ENCODE peak calls at places on chromosome 9, in nine cellular contexts. One of them, this sample, is unnamed.

GRCh38 chr9:117496307-117496706 is 81.5 kb upstream of the ASTN2 start:
- DNase-seq in hepatocyte: no peak
- DNase-seq in GM23338: no peak
- DNase-seq in OCI-LY7: no peak
- DNase-seq in SK-N-SH: no peak
- DNase-seq in GM23248: no peak
- DNase-seq in MM.1S: no peak
- DNase-seq in neural progenitor cell: no peak
- DNase-seq in HCT116: no peak
- DNase-seq in this sample: no peak

GRCh38 chr9:93010696-93011095 is 47.8 kb upstream of the SUSD3 start:
- DNase-seq in GM23338: no peak
- DNase-seq in neural progenitor cell: peak
- DNase-seq in HCT116: no peak
- DNase-seq in SK-N-SH: peak
- DNase-seq in hepatocyte: no peak
- DNase-seq in GM23248: no peak
- DNase-seq in MM.1S: no peak
- DNase-seq in OCI-LY7: no peak
- DNase-seq in this sample: no peak

GRCh38 chr9:14153310-14153720 is 160.6 kb downstream of the NFIB start:
- DNase-seq in GM23248: peak
- DNase-seq in GM23338: peak
- DNase-seq in neural progenitor cell: peak
- DNase-seq in HCT116: no peak
- DNase-seq in MM.1S: no peak
- DNase-seq in SK-N-SH: no peak
- DNase-seq in OCI-LY7: no peak
- DNase-seq in hepatocyte: no peak
- DNase-seq in this sample: no peak

GRCh38 chr9:72858089-72858912 is 94.6 kb downstream of the ALDH1A1 start:
- DNase-seq in GM23338: no peak
- DNase-seq in MM.1S: no peak
- DNase-seq in GM23248: peak
- DNase-seq in SK-N-SH: no peak
- DNase-seq in hepatocyte: peak
- DNase-seq in HCT116: no peak
- DNase-seq in OCI-LY7: no peak
- DNase-seq in neural progenitor cell: peak
- DNase-seq in this sample: no peak

GRCh38 chr9:91315191-91315590 is 46.5 kb downstream of the AUH start:
- DNase-seq in SK-N-SH: no peak
- DNase-seq in HCT116: no peak
- DNase-seq in hepatocyte: no peak
- DNase-seq in GM23248: no peak
- DNase-seq in GM23338: peak
- DNase-seq in neural progenitor cell: no peak
- DNase-seq in OCI-LY7: no peak
- DNase-seq in MM.1S: no peak
- DNase-seq in this sample: peak

GRCh38 chr9:7075154-7075553 is 317.4 kb downstream of the KDM4C start:
- DNase-seq in neural progenitor cell: no peak
- DNase-seq in OCI-LY7: no peak
- DNase-seq in MM.1S: no peak
- DNase-seq in GM23338: no peak
- DNase-seq in hepatocyte: no peak
- DNase-seq in HCT116: no peak
- DNase-seq in SK-N-SH: no peak
- DNase-seq in GM23248: no peak
- DNase-seq in this sample: no peak

GRCh38 chr9:93205045-93205768 is 21.3 kb downstream of the WNK2 start:
- DNase-seq in neural progenitor cell: peak
- DNase-seq in GM23338: no peak
- DNase-seq in MM.1S: peak
- DNase-seq in hepatocyte: peak
- DNase-seq in SK-N-SH: peak
- DNase-seq in HCT116: no peak
- DNase-seq in GM23248: peak
- DNase-seq in OCI-LY7: peak
- DNase-seq in this sample: no peak

GRCh38 chr9:76704601-76705204 is 59.5 kb upstream of the PCA3 start:
- DNase-seq in MM.1S: peak
- DNase-seq in neural progenitor cell: peak
- DNase-seq in hepatocyte: peak
- DNase-seq in GM23248: peak
- DNase-seq in GM23338: peak
- DNase-seq in HCT116: peak
- DNase-seq in SK-N-SH: peak
- DNase-seq in OCI-LY7: peak
- DNase-seq in this sample: peak

GRCh38 chr9:110179734-110180133 is 28.2 kb downstream of the C9orf152 start:
- DNase-seq in GM23338: no peak
- DNase-seq in SK-N-SH: no peak
- DNase-seq in MM.1S: no peak
- DNase-seq in OCI-LY7: no peak
- DNase-seq in neural progenitor cell: no peak
- DNase-seq in HCT116: no peak
- DNase-seq in hepatocyte: no peak
- DNase-seq in GM23248: peak
- DNase-seq in this sample: peak

GRCh38 chr9:16029796-16030363 is 477.0 kb downstream of the CCDC171 start:
- DNase-seq in neural progenitor cell: no peak
- DNase-seq in OCI-LY7: no peak
- DNase-seq in SK-N-SH: no peak
- DNase-seq in GM23338: no peak
- DNase-seq in GM23248: no peak
- DNase-seq in HCT116: no peak
- DNase-seq in MM.1S: no peak
- DNase-seq in hepatocyte: no peak
- DNase-seq in this sample: peak

GRCh38 chr9:18564018-18564880 is 90.3 kb downstream of the ADAMTSL1 start:
- DNase-seq in OCI-LY7: no peak
- DNase-seq in SK-N-SH: no peak
- DNase-seq in GM23338: no peak
- DNase-seq in neural progenitor cell: no peak
- DNase-seq in MM.1S: no peak
- DNase-seq in hepatocyte: no peak
- DNase-seq in HCT116: no peak
- DNase-seq in GM23248: no peak
- DNase-seq in this sample: no peak

GRCh38 chr9:20753761-20754160 is 69.7 kb downstream of the FOCAD start:
- DNase-seq in HCT116: no peak
- DNase-seq in GM23338: no peak
- DNase-seq in OCI-LY7: no peak
- DNase-seq in SK-N-SH: no peak
- DNase-seq in neural progenitor cell: no peak
- DNase-seq in MM.1S: no peak
- DNase-seq in GM23248: peak
- DNase-seq in hepatocyte: no peak
- DNase-seq in this sample: peak

GRCh38 chr9:88538311-88539085 is 3.5 kb downstream of the NXNL2 start:
- DNase-seq in neural progenitor cell: no peak
- DNase-seq in OCI-LY7: no peak
- DNase-seq in MM.1S: no peak
- DNase-seq in GM23338: no peak
- DNase-seq in GM23248: no peak
- DNase-seq in HCT116: no peak
- DNase-seq in hepatocyte: no peak
- DNase-seq in SK-N-SH: no peak
- DNase-seq in this sample: no peak

GRCh38 chr9:10403283-10403682 is 209.5 kb downstream of the PTPRD start:
- DNase-seq in MM.1S: no peak
- DNase-seq in HCT116: no peak
- DNase-seq in OCI-LY7: no peak
- DNase-seq in hepatocyte: no peak
- DNase-seq in neural progenitor cell: no peak
- DNase-seq in GM23248: no peak
- DNase-seq in GM23338: no peak
- DNase-seq in SK-N-SH: no peak
- DNase-seq in this sample: no peak

GRCh38 chr9:19028835-19029451 is 4.1 kb downstream of the SAXO1 start:
- DNase-seq in GM23248: peak
- DNase-seq in neural progenitor cell: peak
- DNase-seq in SK-N-SH: peak
- DNase-seq in HCT116: peak
- DNase-seq in MM.1S: peak
- DNase-seq in hepatocyte: peak
- DNase-seq in GM23338: peak
- DNase-seq in OCI-LY7: peak
- DNase-seq in this sample: peak

GRCh38 chr9:90961375-90961774 is 159.8 kb downstream of the SYK start:
- DNase-seq in SK-N-SH: no peak
- DNase-seq in MM.1S: no peak
- DNase-seq in hepatocyte: no peak
- DNase-seq in neural progenitor cell: no peak
- DNase-seq in HCT116: no peak
- DNase-seq in GM23248: peak
- DNase-seq in OCI-LY7: no peak
- DNase-seq in GM23338: no peak
- DNase-seq in this sample: peak

DNA sequence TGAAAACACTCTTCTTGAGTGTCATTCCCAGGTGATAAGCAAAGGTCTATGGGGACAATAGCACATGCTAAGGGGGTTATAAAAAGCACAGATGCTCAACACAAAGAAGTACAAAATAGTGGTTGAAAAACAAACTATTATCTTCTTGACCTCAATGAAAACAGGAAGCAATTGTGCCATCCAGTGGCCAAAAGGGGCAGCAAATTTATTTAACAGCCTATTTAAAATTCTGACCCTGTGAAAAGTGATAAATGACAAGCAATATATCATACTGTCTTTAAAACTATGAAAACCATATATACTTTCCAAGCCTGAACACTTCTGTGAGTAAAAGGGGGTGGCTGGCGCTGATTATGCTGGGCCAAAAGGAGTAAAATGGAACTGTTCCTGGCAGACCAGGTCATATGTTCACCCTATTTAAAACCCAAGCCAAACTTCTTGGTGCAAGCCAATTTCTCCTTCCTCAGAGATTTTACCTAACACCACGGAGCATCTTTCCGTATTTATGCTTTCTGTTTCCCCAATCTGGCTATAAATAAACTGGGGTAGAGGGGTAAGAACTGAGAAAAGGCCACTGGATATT is 29.7 kb downstream of the TEX10 start:
- DNase-seq in hepatocyte: peak
- DNase-seq in HCT116: peak
- DNase-seq in SK-N-SH: peak
- DNase-seq in GM23248: peak
- DNase-seq in GM23338: peak
- DNase-seq in OCI-LY7: peak
- DNase-seq in neural progenitor cell: peak
- DNase-seq in MM.1S: peak
- DNase-seq in this sample: peak
- TF ChIP-seq EZH2phosphoT487 in hepatocyte: no peak
- TF ChIP-seq EZH2phosphoT487 in HCT116: no peak
- TF ChIP-seq EZH2phosphoT487 in SK-N-SH: no peak
- TF ChIP-seq EZH2phosphoT487 in GM23248: no peak
- TF ChIP-seq EZH2phosphoT487 in GM23338: no peak
- TF ChIP-seq EZH2phosphoT487 in OCI-LY7: no peak
- TF ChIP-seq EZH2phosphoT487 in neural progenitor cell: no peak
- TF ChIP-seq EZH2phosphoT487 in MM.1S: no peak
- TF ChIP-seq EZH2phosphoT487 in this sample: no peak

GRCh38 chr9:121902483-121903135 is 190.5 kb downstream of the TTLL11 start:
- DNase-seq in OCI-LY7: no peak
- DNase-seq in SK-N-SH: peak
- DNase-seq in MM.1S: no peak
- DNase-seq in HCT116: no peak
- DNase-seq in hepatocyte: no peak
- DNase-seq in GM23338: no peak
- DNase-seq in GM23248: peak
- DNase-seq in neural progenitor cell: no peak
- DNase-seq in this sample: no peak
- TF ChIP-seq EZH2phosphoT487 in OCI-LY7: no peak
- TF ChIP-seq EZH2phosphoT487 in SK-N-SH: no peak
- TF ChIP-seq EZH2phosphoT487 in MM.1S: no peak
- TF ChIP-seq EZH2phosphoT487 in HCT116: no peak
- TF ChIP-seq EZH2phosphoT487 in hepatocyte: no peak
- TF ChIP-seq EZH2phosphoT487 in GM23338: no peak
- TF ChIP-seq EZH2phosphoT487 in GM23248: peak
- TF ChIP-seq EZH2phosphoT487 in neural progenitor cell: no peak
- TF ChIP-seq EZH2phosphoT487 in this sample: no peak

DNA sequence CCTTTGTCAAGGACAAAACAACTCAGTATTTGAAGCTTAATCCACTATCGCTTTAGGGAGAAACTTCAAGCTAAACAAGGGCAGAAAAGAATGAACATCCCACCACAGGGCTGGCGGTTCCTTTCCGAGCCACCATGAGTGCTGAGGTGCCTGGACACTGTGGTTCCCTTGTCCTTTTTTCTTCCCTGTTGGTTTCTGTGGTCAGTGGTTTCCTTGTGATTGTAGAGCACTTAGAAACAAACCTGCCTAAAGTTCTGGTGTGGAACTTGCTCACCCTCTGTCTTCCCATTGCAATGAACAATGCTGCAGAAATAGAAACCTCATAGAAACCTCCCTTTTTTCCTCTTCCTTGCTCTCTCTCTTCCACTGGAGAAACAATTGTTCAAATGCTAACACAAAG is 79.3 kb upstream of the TBC1D2 start:
- DNase-seq in GM23248: no peak
- DNase-seq in hepatocyte: no peak
- DNase-seq in GM23338: no peak
- DNase-seq in HCT116: no peak
- DNase-seq in OCI-LY7: no peak
- DNase-seq in MM.1S: no peak
- DNase-seq in neural progenitor cell: no peak
- DNase-seq in SK-N-SH: no peak
- DNase-seq in this sample: no peak
- TF ChIP-seq EZH2phosphoT487 in GM23248: no peak
- TF ChIP-seq EZH2phosphoT487 in hepatocyte: no peak
- TF ChIP-seq EZH2phosphoT487 in GM23338: no peak
- TF ChIP-seq EZH2phosphoT487 in HCT116: no peak
- TF ChIP-seq EZH2phosphoT487 in OCI-LY7: no peak
- TF ChIP-seq EZH2phosphoT487 in MM.1S: no peak
- TF ChIP-seq EZH2phosphoT487 in neural progenitor cell: no peak
- TF ChIP-seq EZH2phosphoT487 in SK-N-SH: no peak
- TF ChIP-seq EZH2phosphoT487 in this sample: no peak

DNA sequence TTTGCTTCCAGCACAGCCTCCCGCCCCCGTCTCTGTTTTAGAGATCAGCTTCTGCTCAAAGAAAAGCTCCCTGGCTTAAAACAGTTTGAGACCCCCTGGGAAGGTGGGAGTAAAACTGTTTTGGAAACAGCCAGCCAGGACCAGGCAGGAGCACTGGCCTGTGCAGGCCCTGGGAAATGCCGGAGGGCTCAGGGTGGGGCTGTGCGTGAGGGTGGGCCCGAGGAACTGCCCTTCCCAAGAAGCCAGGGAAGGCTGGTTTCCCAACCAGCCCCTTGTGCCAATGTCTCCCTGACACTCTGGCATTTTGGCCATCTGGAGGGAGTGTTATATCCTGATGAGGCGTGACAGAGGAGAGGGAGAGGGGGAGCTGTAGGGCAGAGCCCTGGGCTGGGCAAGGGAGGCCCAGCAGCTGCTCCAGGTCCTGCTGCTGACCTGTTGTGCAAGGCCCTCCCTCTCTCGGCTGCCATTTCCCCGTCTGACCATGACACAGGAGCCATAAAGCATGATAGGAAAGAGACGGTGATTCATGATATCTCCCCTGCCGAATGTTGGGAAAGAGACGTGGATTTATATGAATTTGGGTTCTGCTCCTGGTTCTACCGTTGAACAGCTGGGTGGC is 16.2 kb downstream of the OLFML2A start:
- DNase-seq in OCI-LY7: no peak
- DNase-seq in hepatocyte: no peak
- DNase-seq in HCT116: no peak
- DNase-seq in MM.1S: no peak
- DNase-seq in GM23338: no peak
- DNase-seq in SK-N-SH: no peak
- DNase-seq in GM23248: peak
- DNase-seq in neural progenitor cell: peak
- DNase-seq in this sample: no peak
- TF ChIP-seq EZH2phosphoT487 in OCI-LY7: no peak
- TF ChIP-seq EZH2phosphoT487 in hepatocyte: no peak
- TF ChIP-seq EZH2phosphoT487 in HCT116: no peak
- TF ChIP-seq EZH2phosphoT487 in MM.1S: no peak
- TF ChIP-seq EZH2phosphoT487 in GM23338: no peak
- TF ChIP-seq EZH2phosphoT487 in SK-N-SH: no peak
- TF ChIP-seq EZH2phosphoT487 in GM23248: no peak
- TF ChIP-seq EZH2phosphoT487 in neural progenitor cell: no peak
- TF ChIP-seq EZH2phosphoT487 in this sample: no peak

This sample was measured in PC-3.